ENCODE peak calls at places on chromosomes 2 and 18, in eight cellular contexts. One of them, this sample, is unnamed.
A peak's percentile ranks its signal among the peaks of the same experiment; 100 is the strongest.

GRCh38 chr2:53994735-53995538 is 24.1 kb upstream of the PSME4 start:
- DNase-seq in endodermal cell: no peak
- DNase-seq in cardiac muscle cell: no peak
- DNase-seq in suprapubic skin: no peak
- DNase-seq in HAP-1: no peak
- DNase-seq in lower lobe of right lung: no peak
- DNase-seq in fibroblast of lung: no peak
- DNase-seq in lung: no peak
- DNase-seq in this sample: no peak

GRCh38 chr18:29234751-29235150 is 1057.8 kb upstream of the CDH2 start:
- DNase-seq in endodermal cell: no peak
- DNase-seq in cardiac muscle cell: no peak
- DNase-seq in suprapubic skin: no peak
- DNase-seq in HAP-1: no peak
- DNase-seq in lower lobe of right lung: no peak
- DNase-seq in fibroblast of lung: no peak
- DNase-seq in lung: no peak
- DNase-seq in this sample: no peak

GRCh38 chr2:240160291-240161086 is 20.0 kb upstream of the OTOS start:
- DNase-seq in endodermal cell: no peak
- DNase-seq in cardiac muscle cell: no peak
- DNase-seq in suprapubic skin: no peak
- DNase-seq in HAP-1: no peak
- DNase-seq in lower lobe of right lung: peak; percentile 34
- DNase-seq in fibroblast of lung: no peak
- DNase-seq in lung: no peak
- DNase-seq in this sample: no peak

GRCh38 chr18:44777429-44778192 is 96.9 kb downstream of the SETBP1 start:
- DNase-seq in endodermal cell: no peak
- DNase-seq in cardiac muscle cell: no peak
- DNase-seq in suprapubic skin: no peak
- DNase-seq in HAP-1: no peak
- DNase-seq in lower lobe of right lung: no peak
- DNase-seq in fibroblast of lung: no peak
- DNase-seq in lung: no peak
- DNase-seq in this sample: no peak

GRCh38 chr2:196504788-196505187 is 134.7 kb upstream of the CCDC150 start:
- DNase-seq in endodermal cell: no peak
- DNase-seq in cardiac muscle cell: no peak
- DNase-seq in suprapubic skin: no peak
- DNase-seq in HAP-1: no peak
- DNase-seq in lower lobe of right lung: no peak
- DNase-seq in fibroblast of lung: no peak
- DNase-seq in lung: no peak
- DNase-seq in this sample: no peak

GRCh38 chr2:218964041-218964771 is 4.7 kb downstream of the CDK5R2 start:
- DNase-seq in endodermal cell: peak; percentile 58
- DNase-seq in cardiac muscle cell: no peak
- DNase-seq in suprapubic skin: no peak
- DNase-seq in HAP-1: no peak
- DNase-seq in lower lobe of right lung: no peak
- DNase-seq in fibroblast of lung: peak; percentile 76
- DNase-seq in lung: no peak
- DNase-seq in this sample: no peak

GRCh38 chr2:673615-674318 is 3.4 kb downstream of the TMEM18 start:
- DNase-seq in endodermal cell: peak; percentile 38
- DNase-seq in cardiac muscle cell: no peak
- DNase-seq in suprapubic skin: no peak
- DNase-seq in HAP-1: no peak
- DNase-seq in lower lobe of right lung: no peak
- DNase-seq in fibroblast of lung: peak; percentile 16
- DNase-seq in lung: no peak
- DNase-seq in this sample: no peak

GRCh38 chr2:123961576-123961975 is 63.5 kb upstream of the CNTNAP5 start:
- DNase-seq in endodermal cell: no peak
- DNase-seq in cardiac muscle cell: no peak
- DNase-seq in suprapubic skin: no peak
- DNase-seq in HAP-1: no peak
- DNase-seq in lower lobe of right lung: no peak
- DNase-seq in fibroblast of lung: no peak
- DNase-seq in lung: no peak
- DNase-seq in this sample: no peak

GRCh38 chr2:120715356-120715755 is 20.3 kb upstream of the GLI2 start:
- DNase-seq in endodermal cell: no peak
- DNase-seq in cardiac muscle cell: no peak
- DNase-seq in suprapubic skin: peak; percentile 67
- DNase-seq in HAP-1: no peak
- DNase-seq in lower lobe of right lung: no peak
- DNase-seq in fibroblast of lung: no peak
- DNase-seq in lung: no peak
- DNase-seq in this sample: no peak

GRCh38 chr18:57585421-57585820 is 1.1 kb downstream of the FECH start:
- DNase-seq in endodermal cell: no peak
- DNase-seq in cardiac muscle cell: no peak
- DNase-seq in suprapubic skin: no peak
- DNase-seq in HAP-1: peak; percentile 57
- DNase-seq in lower lobe of right lung: no peak
- DNase-seq in fibroblast of lung: peak; percentile 4
- DNase-seq in lung: no peak
- DNase-seq in this sample: no peak

GRCh38 chr2:37612382-37612781 is 59.1 kb downstream of the CDC42EP3 start:
- DNase-seq in endodermal cell: no peak
- DNase-seq in cardiac muscle cell: no peak
- DNase-seq in suprapubic skin: no peak
- DNase-seq in HAP-1: no peak
- DNase-seq in lower lobe of right lung: no peak
- DNase-seq in fibroblast of lung: no peak
- DNase-seq in lung: no peak
- DNase-seq in this sample: no peak

GRCh38 chr2:40230186-40230585 is 221.7 kb downstream of the SLC8A1 start:
- DNase-seq in endodermal cell: no peak
- DNase-seq in cardiac muscle cell: no peak
- DNase-seq in suprapubic skin: no peak
- DNase-seq in HAP-1: no peak
- DNase-seq in lower lobe of right lung: no peak
- DNase-seq in fibroblast of lung: no peak
- DNase-seq in lung: no peak
- DNase-seq in this sample: no peak

GRCh38 chr2:238717084-238717483 is 130.8 kb upstream of the TWIST2 start:
- DNase-seq in endodermal cell: peak; percentile 58
- DNase-seq in cardiac muscle cell: no peak
- DNase-seq in suprapubic skin: no peak
- DNase-seq in HAP-1: no peak
- DNase-seq in lower lobe of right lung: no peak
- DNase-seq in fibroblast of lung: no peak
- DNase-seq in lung: no peak
- DNase-seq in this sample: no peak

GRCh38 chr2:109375131-109375561 is 238.6 kb downstream of the SEPTIN10 start:
- DNase-seq in endodermal cell: peak; percentile 22
- DNase-seq in cardiac muscle cell: no peak
- DNase-seq in suprapubic skin: peak; percentile 76
- DNase-seq in HAP-1: no peak
- DNase-seq in lower lobe of right lung: no peak
- DNase-seq in fibroblast of lung: no peak
- DNase-seq in lung: no peak
- DNase-seq in this sample: peak; percentile 17

GRCh38 chr2:207926133-207927076 is 98.9 kb downstream of the PLEKHM3 start:
- DNase-seq in endodermal cell: no peak
- DNase-seq in cardiac muscle cell: no peak
- DNase-seq in suprapubic skin: no peak
- DNase-seq in HAP-1: no peak
- DNase-seq in lower lobe of right lung: no peak
- DNase-seq in fibroblast of lung: peak; percentile 83
- DNase-seq in lung: peak; percentile 32
- DNase-seq in this sample: no peak

GRCh38 chr2:240965296-240965904 is 33.0 kb upstream of the SNED1 start:
- DNase-seq in endodermal cell: peak; percentile 36
- DNase-seq in cardiac muscle cell: no peak
- DNase-seq in suprapubic skin: peak; percentile 72
- DNase-seq in HAP-1: no peak
- DNase-seq in lower lobe of right lung: peak; percentile 75
- DNase-seq in fibroblast of lung: no peak
- DNase-seq in lung: no peak
- DNase-seq in this sample: no peak

GRCh38 chr2:84482588-84482987 is 23.5 kb upstream of the SUCLG1 start:
- DNase-seq in endodermal cell: no peak
- DNase-seq in cardiac muscle cell: no peak
- DNase-seq in suprapubic skin: no peak
- DNase-seq in HAP-1: no peak
- DNase-seq in lower lobe of right lung: no peak
- DNase-seq in fibroblast of lung: no peak
- DNase-seq in lung: no peak
- DNase-seq in this sample: no peak

GRCh38 chr2:1727796-1728474 is 16.4 kb downstream of the PXDN start:
- DNase-seq in endodermal cell: peak; percentile 43
- DNase-seq in cardiac muscle cell: no peak
- DNase-seq in suprapubic skin: no peak
- DNase-seq in HAP-1: no peak
- DNase-seq in lower lobe of right lung: no peak
- DNase-seq in fibroblast of lung: no peak
- DNase-seq in lung: no peak
- DNase-seq in this sample: peak; percentile 10

GRCh38 chr2:1729264-1729663 is 15.1 kb downstream of the PXDN start:
- DNase-seq in endodermal cell: peak; percentile 33
- DNase-seq in cardiac muscle cell: no peak
- DNase-seq in suprapubic skin: peak; percentile 40
- DNase-seq in HAP-1: no peak
- DNase-seq in lower lobe of right lung: no peak
- DNase-seq in fibroblast of lung: no peak
- DNase-seq in lung: no peak
- DNase-seq in this sample: peak; percentile 4

GRCh38 chr2:1728821-1729220 is 15.5 kb downstream of the PXDN start:
- DNase-seq in endodermal cell: peak; percentile 89
- DNase-seq in cardiac muscle cell: peak; percentile 74
- DNase-seq in suprapubic skin: peak; percentile 65
- DNase-seq in HAP-1: no peak
- DNase-seq in lower lobe of right lung: peak; percentile 68
- DNase-seq in fibroblast of lung: peak; percentile 62
- DNase-seq in lung: no peak
- DNase-seq in this sample: peak; percentile 23

GRCh38 chr2:1727101-1727771 is 17.1 kb downstream of the PXDN start:
- DNase-seq in endodermal cell: peak; percentile 31
- DNase-seq in cardiac muscle cell: no peak
- DNase-seq in suprapubic skin: no peak
- DNase-seq in HAP-1: no peak
- DNase-seq in lower lobe of right lung: no peak
- DNase-seq in fibroblast of lung: peak; percentile 84
- DNase-seq in lung: no peak
- DNase-seq in this sample: peak; percentile 17

GRCh38 chr2:1726558-1726957 is 17.8 kb downstream of the PXDN start:
- DNase-seq in endodermal cell: no peak
- DNase-seq in cardiac muscle cell: no peak
- DNase-seq in suprapubic skin: no peak
- DNase-seq in HAP-1: no peak
- DNase-seq in lower lobe of right lung: no peak
- DNase-seq in fibroblast of lung: no peak
- DNase-seq in lung: no peak
- DNase-seq in this sample: no peak
- H3K4me1 ChIP-seq in endodermal cell: peaks cover 17% of the 10 kb centered on the region
- H3K4me1 ChIP-seq in cardiac muscle cell: peaks cover 22% of the 10 kb centered on the region
- H3K4me1 ChIP-seq in suprapubic skin: peaks cover 28% of the 10 kb centered on the region
- H3K4me1 ChIP-seq in HAP-1: no peaks in the 10 kb centered on the region
- H3K4me1 ChIP-seq in lower lobe of right lung: peaks cover 44% of the 10 kb centered on the region
- H3K4me1 ChIP-seq in fibroblast of lung: peaks cover 40% of the 10 kb centered on the region
- H3K4me1 ChIP-seq in lung: no peaks in the 10 kb centered on the region
- H3K4me1 ChIP-seq in this sample: no peaks in the 10 kb centered on the region

GRCh38 chr2:213220967-213221603 is 63.2 kb upstream of the SPAG16 start:
- DNase-seq in endodermal cell: no peak
- DNase-seq in cardiac muscle cell: no peak
- DNase-seq in suprapubic skin: no peak
- DNase-seq in HAP-1: no peak
- DNase-seq in lower lobe of right lung: no peak
- DNase-seq in fibroblast of lung: no peak
- DNase-seq in lung: no peak
- DNase-seq in this sample: no peak
- H3K4me1 ChIP-seq in endodermal cell: no peaks in the 10 kb centered on the region
- H3K4me1 ChIP-seq in cardiac muscle cell: no peaks in the 10 kb centered on the region
- H3K4me1 ChIP-seq in suprapubic skin: peaks cover 7% of the 10 kb centered on the region
- H3K4me1 ChIP-seq in HAP-1: no peaks in the 10 kb centered on the region
- H3K4me1 ChIP-seq in lower lobe of right lung: no peaks in the 10 kb centered on the region
- H3K4me1 ChIP-seq in fibroblast of lung: no peaks in the 10 kb centered on the region
- H3K4me1 ChIP-seq in lung: no peaks in the 10 kb centered on the region
- H3K4me1 ChIP-seq in this sample: no peaks in the 10 kb centered on the region

DNA sequence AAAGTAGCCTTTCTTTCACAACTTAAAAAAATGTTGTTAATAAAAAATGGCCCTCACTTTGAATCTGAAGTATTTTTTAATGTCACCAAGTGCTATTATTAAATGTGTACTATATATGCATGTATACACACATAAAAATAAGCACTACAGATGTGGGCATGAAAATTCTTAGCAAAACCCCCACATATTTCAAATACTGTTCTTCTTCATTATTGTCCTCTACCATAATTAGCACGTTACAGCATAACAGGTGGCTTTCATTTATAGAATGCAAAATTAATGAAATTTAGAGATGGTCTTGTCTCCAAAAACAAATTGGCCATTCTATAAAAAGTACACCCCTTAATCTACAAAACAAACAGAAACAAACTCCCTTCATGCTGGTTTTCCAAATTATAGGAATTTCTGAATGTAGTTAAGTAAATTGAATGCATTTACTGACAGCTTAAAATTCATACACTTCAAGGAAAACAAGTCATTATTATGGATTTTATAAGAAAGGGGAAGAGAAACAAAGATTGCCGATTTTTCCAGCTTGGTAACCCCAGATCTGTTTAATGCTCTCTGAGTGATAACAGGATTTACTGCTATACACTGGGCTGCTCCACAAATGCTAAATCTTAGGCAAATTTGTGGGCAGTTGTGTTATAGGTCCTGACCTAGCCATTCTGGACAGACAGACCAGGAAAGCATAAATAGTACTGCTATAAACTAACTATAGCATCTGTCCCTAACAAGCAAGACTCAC is 67.2 kb downstream of the SPRED2 start:
- DNase-seq in endodermal cell: no peak
- DNase-seq in cardiac muscle cell: no peak
- DNase-seq in suprapubic skin: no peak
- DNase-seq in HAP-1: peak; percentile 68
- DNase-seq in lower lobe of right lung: no peak
- DNase-seq in fibroblast of lung: no peak
- DNase-seq in lung: no peak
- DNase-seq in this sample: no peak
- H3K4me1 ChIP-seq in endodermal cell: peaks cover 4% of the 10 kb centered on the region
- H3K4me1 ChIP-seq in cardiac muscle cell: peaks cover 1% of the 10 kb centered on the region
- H3K4me1 ChIP-seq in suprapubic skin: peaks cover 38% of the 10 kb centered on the region
- H3K4me1 ChIP-seq in HAP-1: peaks cover 42% of the 10 kb centered on the region
- H3K4me1 ChIP-seq in lower lobe of right lung: peaks cover 49% of the 10 kb centered on the region
- H3K4me1 ChIP-seq in fibroblast of lung: peaks cover 17% of the 10 kb centered on the region
- H3K4me1 ChIP-seq in lung: peaks cover 27% of the 10 kb centered on the region
- H3K4me1 ChIP-seq in this sample: peaks cover 59% of the 10 kb centered on the region

DNA sequence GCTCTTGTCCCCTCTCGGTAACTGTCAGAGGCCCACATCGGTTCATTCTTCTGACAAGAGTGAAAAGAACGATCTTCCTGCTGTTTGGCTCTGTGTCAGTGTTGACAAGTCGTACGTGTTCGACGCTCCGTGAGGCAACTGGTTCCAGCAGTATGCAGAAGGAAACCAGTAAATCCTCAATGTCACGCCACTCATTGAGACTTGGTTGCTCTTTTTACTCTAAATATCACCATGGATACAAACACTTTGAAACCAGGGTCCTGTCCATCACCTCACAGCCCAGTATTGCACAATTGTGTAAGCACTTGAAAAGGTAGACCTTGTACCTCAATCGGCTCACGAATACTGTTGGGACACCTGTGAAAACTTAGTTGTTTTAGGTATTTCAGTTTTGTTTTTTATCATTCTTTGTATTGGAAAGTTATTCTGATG is 136.4 kb downstream of the ZNF407 start:
- DNase-seq in endodermal cell: no peak
- DNase-seq in cardiac muscle cell: no peak
- DNase-seq in suprapubic skin: no peak
- DNase-seq in HAP-1: no peak
- DNase-seq in lower lobe of right lung: no peak
- DNase-seq in fibroblast of lung: no peak
- DNase-seq in lung: no peak
- DNase-seq in this sample: no peak
- H3K4me1 ChIP-seq in endodermal cell: no peaks in the 10 kb centered on the region
- H3K4me1 ChIP-seq in cardiac muscle cell: no peaks in the 10 kb centered on the region
- H3K4me1 ChIP-seq in suprapubic skin: no peaks in the 10 kb centered on the region
- H3K4me1 ChIP-seq in HAP-1: peaks cover 7% of the 10 kb centered on the region
- H3K4me1 ChIP-seq in lower lobe of right lung: no peaks in the 10 kb centered on the region
- H3K4me1 ChIP-seq in fibroblast of lung: no peaks in the 10 kb centered on the region
- H3K4me1 ChIP-seq in lung: no peaks in the 10 kb centered on the region
- H3K4me1 ChIP-seq in this sample: no peaks in the 10 kb centered on the region